ENCODE peak calls at places on chromosomes 12 and 14, in four cellular contexts. One of them, this sample, is unnamed.

GRCh38 chr12:128783129-128783574 is 40.6 kb downstream of the SLC15A4 start:
- DNase-seq in fibroblast of mammary gland: peak
- DNase-seq in activated B cell treated with CpG ODN at 0.5 μM for 24 hours: no peak
- DNase-seq in IMR-90: peak
- DNase-seq in this sample: peak

GRCh38 chr12:49897276-49897675 is 6.4 kb downstream of the FAIM2 start:
- DNase-seq in fibroblast of mammary gland: no peak
- DNase-seq in activated B cell treated with CpG ODN at 0.5 μM for 24 hours: no peak
- DNase-seq in IMR-90: peak
- DNase-seq in this sample: no peak

GRCh38 chr14:98234208-98234607 is 1037.8 kb downstream of the BCL11B start:
- DNase-seq in fibroblast of mammary gland: no peak
- DNase-seq in activated B cell treated with CpG ODN at 0.5 μM for 24 hours: no peak
- DNase-seq in IMR-90: no peak
- DNase-seq in this sample: peak

GRCh38 chr14:50974118-50974517 is 29.8 kb upstream of the PYGL start:
- DNase-seq in fibroblast of mammary gland: no peak
- DNase-seq in activated B cell treated with CpG ODN at 0.5 μM for 24 hours: no peak
- DNase-seq in IMR-90: no peak
- DNase-seq in this sample: no peak

GRCh38 chr14:73026243-73026844 is 562 bp downstream of the ZFYVE1 start:
- DNase-seq in fibroblast of mammary gland: no peak
- DNase-seq in activated B cell treated with CpG ODN at 0.5 μM for 24 hours: no peak
- DNase-seq in IMR-90: no peak
- DNase-seq in this sample: no peak

GRCh38 chr12:2624543-2625266 is 170.1 kb upstream of the FKBP4 start:
- DNase-seq in fibroblast of mammary gland: peak
- DNase-seq in activated B cell treated with CpG ODN at 0.5 μM for 24 hours: no peak
- DNase-seq in IMR-90: peak
- DNase-seq in this sample: peak

GRCh38 chr12:123608192-123608591 is 6.3 kb downstream of the DDX55 start:
- DNase-seq in fibroblast of mammary gland: no peak
- DNase-seq in activated B cell treated with CpG ODN at 0.5 μM for 24 hours: no peak
- DNase-seq in IMR-90: no peak
- DNase-seq in this sample: no peak

GRCh38 chr14:44444454-44444853 is 62.6 kb downstream of the FSCB start:
- DNase-seq in fibroblast of mammary gland: no peak
- DNase-seq in activated B cell treated with CpG ODN at 0.5 μM for 24 hours: no peak
- DNase-seq in IMR-90: no peak
- DNase-seq in this sample: no peak

GRCh38 chr12:68358532-68359485 is 26.6 kb upstream of the MDM1 start:
- DNase-seq in fibroblast of mammary gland: peak
- DNase-seq in activated B cell treated with CpG ODN at 0.5 μM for 24 hours: no peak
- DNase-seq in IMR-90: peak
- DNase-seq in this sample: peak

GRCh38 chr12:31297572-31298509 is 28.1 kb downstream of the SINHCAF start:
- DNase-seq in fibroblast of mammary gland: no peak
- DNase-seq in activated B cell treated with CpG ODN at 0.5 μM for 24 hours: no peak
- DNase-seq in IMR-90: no peak
- DNase-seq in this sample: no peak

GRCh38 chr12:115867854-115868253 is 409.6 kb downstream of the MED13L start:
- DNase-seq in fibroblast of mammary gland: no peak
- DNase-seq in activated B cell treated with CpG ODN at 0.5 μM for 24 hours: no peak
- DNase-seq in IMR-90: no peak
- DNase-seq in this sample: no peak

GRCh38 chr14:95321201-95321600 is 1.5 kb upstream of the CLMN start:
- DNase-seq in fibroblast of mammary gland: no peak
- DNase-seq in activated B cell treated with CpG ODN at 0.5 μM for 24 hours: no peak
- DNase-seq in IMR-90: no peak
- DNase-seq in this sample: no peak

GRCh38 chr12:15435597-15435996 is 113.3 kb downstream of the PTPRO start:
- DNase-seq in fibroblast of mammary gland: peak
- DNase-seq in activated B cell treated with CpG ODN at 0.5 μM for 24 hours: no peak
- DNase-seq in IMR-90: peak
- DNase-seq in this sample: peak

GRCh38 chr12:19937161-19937560 is 431.2 kb upstream of the PDE3A start:
- DNase-seq in fibroblast of mammary gland: no peak
- DNase-seq in activated B cell treated with CpG ODN at 0.5 μM for 24 hours: no peak
- DNase-seq in IMR-90: no peak
- DNase-seq in this sample: no peak

GRCh38 chr12:19941096-19941495 is 427.2 kb upstream of the PDE3A start:
- DNase-seq in fibroblast of mammary gland: no peak
- DNase-seq in activated B cell treated with CpG ODN at 0.5 μM for 24 hours: no peak
- DNase-seq in IMR-90: no peak
- DNase-seq in this sample: no peak

GRCh38 chr12:19933924-19934323 is 434.4 kb upstream of the PDE3A start:
- DNase-seq in fibroblast of mammary gland: no peak
- DNase-seq in activated B cell treated with CpG ODN at 0.5 μM for 24 hours: no peak
- DNase-seq in IMR-90: no peak
- DNase-seq in this sample: no peak

GRCh38 chr12:19938031-19938430 is 430.3 kb upstream of the PDE3A start:
- DNase-seq in fibroblast of mammary gland: no peak
- DNase-seq in activated B cell treated with CpG ODN at 0.5 μM for 24 hours: no peak
- DNase-seq in IMR-90: no peak
- DNase-seq in this sample: no peak
- TF ChIP-seq CTCF in fibroblast of mammary gland: no peak
- TF ChIP-seq CTCF in activated B cell treated with CpG ODN at 0.5 μM for 24 hours: no peak
- TF ChIP-seq CTCF in IMR-90: no peak
- TF ChIP-seq CTCF in this sample: no peak

GRCh38 chr12:78439666-78440065 is 424.9 kb upstream of the SYT1 start:
- DNase-seq in fibroblast of mammary gland: no peak
- DNase-seq in activated B cell treated with CpG ODN at 0.5 μM for 24 hours: no peak
- DNase-seq in IMR-90: no peak
- DNase-seq in this sample: no peak

GRCh38 chr12:78446555-78446954 is 418.0 kb upstream of the SYT1 start:
- DNase-seq in fibroblast of mammary gland: no peak
- DNase-seq in activated B cell treated with CpG ODN at 0.5 μM for 24 hours: no peak
- DNase-seq in IMR-90: no peak
- DNase-seq in this sample: no peak

GRCh38 chr12:78441737-78442453 is 422.7 kb upstream of the SYT1 start:
- DNase-seq in fibroblast of mammary gland: peak
- DNase-seq in activated B cell treated with CpG ODN at 0.5 μM for 24 hours: no peak
- DNase-seq in IMR-90: peak
- DNase-seq in this sample: no peak

GRCh38 chr12:78447373-78447772 is 417.2 kb upstream of the SYT1 start:
- DNase-seq in fibroblast of mammary gland: no peak
- DNase-seq in activated B cell treated with CpG ODN at 0.5 μM for 24 hours: no peak
- DNase-seq in IMR-90: no peak
- DNase-seq in this sample: no peak

GRCh38 chr12:78442454-78442801 is 422.1 kb upstream of the SYT1 start:
- DNase-seq in fibroblast of mammary gland: peak
- DNase-seq in activated B cell treated with CpG ODN at 0.5 μM for 24 hours: no peak
- DNase-seq in IMR-90: peak
- DNase-seq in this sample: peak
- TF ChIP-seq CTCF in fibroblast of mammary gland: no peak
- TF ChIP-seq CTCF in activated B cell treated with CpG ODN at 0.5 μM for 24 hours: no peak
- TF ChIP-seq CTCF in IMR-90: no peak
- TF ChIP-seq CTCF in this sample: no peak

GRCh38 chr14:74906923-74907620 is 16.0 kb downstream of the RPS6KL1 start:
- DNase-seq in fibroblast of mammary gland: no peak
- DNase-seq in activated B cell treated with CpG ODN at 0.5 μM for 24 hours: no peak
- DNase-seq in IMR-90: no peak
- DNase-seq in this sample: no peak
- TF ChIP-seq CTCF in fibroblast of mammary gland: no peak
- TF ChIP-seq CTCF in activated B cell treated with CpG ODN at 0.5 μM for 24 hours: no peak
- TF ChIP-seq CTCF in IMR-90: peak
- TF ChIP-seq CTCF in this sample: no peak

GRCh38 chr12:54134850-54135249 is 53.9 kb downstream of the SMUG1 start:
- DNase-seq in fibroblast of mammary gland: no peak
- DNase-seq in activated B cell treated with CpG ODN at 0.5 μM for 24 hours: no peak
- DNase-seq in IMR-90: no peak
- DNase-seq in this sample: no peak

GRCh38 chr12:54139030-54139429 is 49.8 kb downstream of the SMUG1 start:
- DNase-seq in fibroblast of mammary gland: peak
- DNase-seq in activated B cell treated with CpG ODN at 0.5 μM for 24 hours: no peak
- DNase-seq in IMR-90: no peak
- DNase-seq in this sample: no peak

GRCh38 chr12:54138219-54138618 is 50.6 kb downstream of the SMUG1 start:
- DNase-seq in fibroblast of mammary gland: no peak
- DNase-seq in activated B cell treated with CpG ODN at 0.5 μM for 24 hours: no peak
- DNase-seq in IMR-90: no peak
- DNase-seq in this sample: no peak

GRCh38 chr12:54135621-54136027 is 53.2 kb downstream of the SMUG1 start:
- DNase-seq in fibroblast of mammary gland: no peak
- DNase-seq in activated B cell treated with CpG ODN at 0.5 μM for 24 hours: no peak
- DNase-seq in IMR-90: no peak
- DNase-seq in this sample: no peak

GRCh38 chr12:54136844-54137580 is 51.8 kb downstream of the SMUG1 start:
- DNase-seq in fibroblast of mammary gland: peak
- DNase-seq in activated B cell treated with CpG ODN at 0.5 μM for 24 hours: no peak
- DNase-seq in IMR-90: no peak
- DNase-seq in this sample: no peak
- TF ChIP-seq CTCF in fibroblast of mammary gland: peak
- TF ChIP-seq CTCF in activated B cell treated with CpG ODN at 0.5 μM for 24 hours: no peak
- TF ChIP-seq CTCF in IMR-90: no peak
- TF ChIP-seq CTCF in this sample: no peak

DNA sequence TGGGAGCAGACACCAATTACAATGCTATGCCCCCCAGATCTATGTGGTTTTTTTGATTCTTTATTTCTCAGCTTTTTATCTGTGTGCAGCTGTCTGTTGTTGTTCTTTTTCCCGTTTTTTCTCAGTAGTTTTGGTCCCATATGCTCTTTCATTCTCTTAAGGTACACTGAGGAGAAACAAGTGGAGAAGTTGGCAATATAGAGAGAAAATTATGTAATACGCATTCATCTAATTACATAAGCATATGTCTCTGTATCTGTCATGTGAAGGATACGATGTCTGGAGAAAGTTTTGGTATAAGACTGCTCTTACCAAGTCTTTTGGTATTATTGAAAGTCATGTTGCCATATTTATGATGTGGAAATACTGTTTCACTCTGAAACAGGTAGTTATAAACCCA is 819.1 kb downstream of the NRXN3 start:
- DNase-seq in fibroblast of mammary gland: no peak
- DNase-seq in activated B cell treated with CpG ODN at 0.5 μM for 24 hours: no peak
- DNase-seq in IMR-90: no peak
- DNase-seq in this sample: no peak
- TF ChIP-seq CTCF in fibroblast of mammary gland: no peak
- TF ChIP-seq CTCF in activated B cell treated with CpG ODN at 0.5 μM for 24 hours: no peak
- TF ChIP-seq CTCF in IMR-90: no peak
- TF ChIP-seq CTCF in this sample: no peak

DNA sequence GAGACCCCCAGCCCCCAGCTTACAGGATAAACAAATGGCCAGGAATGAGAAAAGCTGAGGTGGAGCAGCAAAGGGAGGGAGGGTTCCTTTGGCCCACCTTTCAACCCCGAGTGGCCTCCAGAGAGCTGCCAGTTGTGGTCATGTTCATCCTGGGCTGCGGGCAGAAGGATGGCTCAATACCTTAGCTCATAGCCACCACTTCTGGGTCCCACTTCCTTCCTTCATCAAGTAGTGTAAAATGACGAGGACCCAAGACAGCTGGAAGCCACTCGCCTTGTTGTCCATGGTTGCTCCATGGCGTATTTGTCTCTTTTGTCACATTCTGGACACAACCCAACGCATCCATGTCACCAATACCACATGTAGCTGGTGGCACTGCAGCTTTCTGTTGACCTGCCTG is 24.2 kb downstream of the CRACR2A start:
- DNase-seq in fibroblast of mammary gland: no peak
- DNase-seq in activated B cell treated with CpG ODN at 0.5 μM for 24 hours: no peak
- DNase-seq in IMR-90: no peak
- DNase-seq in this sample: no peak
- TF ChIP-seq CTCF in fibroblast of mammary gland: no peak
- TF ChIP-seq CTCF in activated B cell treated with CpG ODN at 0.5 μM for 24 hours: no peak
- TF ChIP-seq CTCF in IMR-90: no peak
- TF ChIP-seq CTCF in this sample: no peak

DNA sequence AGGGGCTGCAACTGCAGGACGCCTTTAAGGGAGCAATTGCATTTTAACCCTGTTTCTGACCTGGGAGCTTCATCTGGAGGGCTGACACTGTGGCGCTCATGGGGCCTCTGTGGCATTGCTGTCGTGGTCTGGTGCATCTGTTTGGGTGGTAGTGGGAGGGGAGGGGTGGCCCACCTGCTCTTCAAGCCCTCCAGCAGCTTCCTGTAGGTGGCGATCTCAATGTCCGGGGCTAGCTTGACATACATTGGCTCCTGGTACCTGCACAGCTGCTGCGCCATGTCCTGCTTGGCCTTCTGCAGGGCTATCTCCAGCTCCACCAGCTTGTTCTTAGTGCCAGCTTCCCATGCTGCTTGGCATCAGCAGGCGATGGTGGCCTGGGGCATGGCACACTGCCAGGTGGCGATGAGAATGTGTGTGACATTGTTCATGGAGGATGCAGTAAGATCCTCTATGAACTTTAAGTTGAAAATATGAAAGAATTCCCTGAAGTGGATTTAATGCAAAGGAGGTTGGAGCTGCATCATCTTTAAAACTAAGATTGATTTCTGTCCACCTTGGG is 7.7 kb upstream of the KRT82 start:
- DNase-seq in fibroblast of mammary gland: no peak
- DNase-seq in activated B cell treated with CpG ODN at 0.5 μM for 24 hours: no peak
- DNase-seq in IMR-90: no peak
- DNase-seq in this sample: no peak
- TF ChIP-seq CTCF in fibroblast of mammary gland: no peak
- TF ChIP-seq CTCF in activated B cell treated with CpG ODN at 0.5 μM for 24 hours: no peak
- TF ChIP-seq CTCF in IMR-90: no peak
- TF ChIP-seq CTCF in this sample: no peak

DNA sequence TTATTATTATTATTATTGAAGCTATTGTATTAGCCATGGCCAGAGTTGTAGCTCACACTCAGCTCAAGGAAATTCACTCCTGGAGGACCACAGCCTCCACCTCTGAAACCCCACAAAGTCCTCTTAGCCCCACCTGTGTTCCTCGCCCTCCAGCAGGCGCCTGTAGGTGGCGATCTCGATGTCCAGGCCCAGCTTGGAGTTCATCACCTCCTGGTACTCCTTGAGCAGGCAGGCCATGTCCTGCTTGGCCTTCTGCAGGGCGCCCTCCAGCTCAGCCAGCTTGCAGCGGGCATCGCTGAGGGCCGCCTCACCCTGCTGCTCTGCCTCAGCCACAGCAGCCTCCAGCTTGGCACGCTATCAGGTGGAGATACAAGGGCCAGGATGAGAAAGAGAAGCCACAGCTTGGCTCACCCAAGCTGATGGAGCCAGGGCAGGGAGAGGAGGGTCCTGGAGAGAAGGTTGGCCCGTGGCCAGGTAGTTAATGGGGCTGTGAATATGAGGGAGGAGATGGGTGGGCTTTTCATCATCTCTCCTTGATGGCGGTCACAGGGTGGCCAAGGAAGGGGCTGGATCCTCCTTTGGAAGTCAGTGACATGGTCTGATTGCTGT is 5.1 kb downstream of the KRT85 start:
- DNase-seq in fibroblast of mammary gland: no peak
- DNase-seq in activated B cell treated with CpG ODN at 0.5 μM for 24 hours: no peak
- DNase-seq in IMR-90: no peak
- DNase-seq in this sample: peak
- TF ChIP-seq CTCF in fibroblast of mammary gland: peak
- TF ChIP-seq CTCF in activated B cell treated with CpG ODN at 0.5 μM for 24 hours: no peak
- TF ChIP-seq CTCF in IMR-90: no peak
- TF ChIP-seq CTCF in this sample: peak

GRCh38 chr12:13735756-13736155 is 245.6 kb downstream of the GRIN2B start:
- DNase-seq in fibroblast of mammary gland: no peak
- DNase-seq in activated B cell treated with CpG ODN at 0.5 μM for 24 hours: no peak
- DNase-seq in IMR-90: no peak
- DNase-seq in this sample: no peak
- TF ChIP-seq CTCF in fibroblast of mammary gland: no peak
- TF ChIP-seq CTCF in activated B cell treated with CpG ODN at 0.5 μM for 24 hours: no peak
- TF ChIP-seq CTCF in IMR-90: no peak
- TF ChIP-seq CTCF in this sample: no peak